ENCODE peak calls at places on chromosome 3, in four cellular contexts. One of them, this sample, is unnamed.

GRCh38 chr3:132284756-132285619 is 32.2 kb upstream of the ACP3 start:
- DNase-seq in H1: no peak
- DNase-seq in K562: no peak
- DNase-seq in GM12878: no peak
- DNase-seq in this sample: no peak

GRCh38 chr3:42780892-42781700 is 8.0 kb upstream of the CCDC13 start:
- DNase-seq in H1: no peak
- DNase-seq in K562: peak
- DNase-seq in GM12878: peak
- DNase-seq in this sample: peak

GRCh38 chr3:58332575-58333179 is at the start of gene PXK:
- DNase-seq in H1: no peak
- DNase-seq in K562: peak
- DNase-seq in GM12878: no peak
- DNase-seq in this sample: peak

GRCh38 chr3:72860846-72861245 is 12.6 kb upstream of the SHQ1 start:
- DNase-seq in H1: no peak
- DNase-seq in K562: no peak
- DNase-seq in GM12878: no peak
- DNase-seq in this sample: no peak

GRCh38 chr3:19148768-19149091 is 420 bp downstream of the KCNH8 start:
- DNase-seq in H1: no peak
- DNase-seq in K562: no peak
- DNase-seq in GM12878: no peak
- DNase-seq in this sample: no peak

GRCh38 chr3:52934626-52935530 is 37.5 kb upstream of the STIMATE start:
- DNase-seq in H1: peak
- DNase-seq in K562: peak
- DNase-seq in GM12878: peak
- DNase-seq in this sample: peak

GRCh38 chr3:47443611-47443995 is 32.1 kb downstream of the SCAP start:
- DNase-seq in H1: no peak
- DNase-seq in K562: no peak
- DNase-seq in GM12878: no peak
- DNase-seq in this sample: no peak

GRCh38 chr3:15997274-15997943 is 177.1 kb upstream of the GALNT15 start:
- DNase-seq in H1: no peak
- DNase-seq in K562: no peak
- DNase-seq in GM12878: peak
- DNase-seq in this sample: no peak

GRCh38 chr3:52831500-52832301 is 1.2 kb upstream of the ITIH4 start:
- DNase-seq in H1: no peak
- DNase-seq in K562: peak
- DNase-seq in GM12878: no peak
- DNase-seq in this sample: peak

GRCh38 chr3:81255463-81255862 is 506.0 kb downstream of the GBE1 start:
- DNase-seq in H1: no peak
- DNase-seq in K562: no peak
- DNase-seq in GM12878: no peak
- DNase-seq in this sample: no peak

GRCh38 chr3:127525373-127525772 is 65.2 kb downstream of the TPRA1 start:
- DNase-seq in H1: no peak
- DNase-seq in K562: peak
- DNase-seq in GM12878: no peak
- DNase-seq in this sample: no peak
- TF ChIP-seq NRF1 in H1: no peak
- TF ChIP-seq NRF1 in K562: no peak
- TF ChIP-seq NRF1 in GM12878: no peak
- TF ChIP-seq NRF1 in this sample: no peak

DNA sequence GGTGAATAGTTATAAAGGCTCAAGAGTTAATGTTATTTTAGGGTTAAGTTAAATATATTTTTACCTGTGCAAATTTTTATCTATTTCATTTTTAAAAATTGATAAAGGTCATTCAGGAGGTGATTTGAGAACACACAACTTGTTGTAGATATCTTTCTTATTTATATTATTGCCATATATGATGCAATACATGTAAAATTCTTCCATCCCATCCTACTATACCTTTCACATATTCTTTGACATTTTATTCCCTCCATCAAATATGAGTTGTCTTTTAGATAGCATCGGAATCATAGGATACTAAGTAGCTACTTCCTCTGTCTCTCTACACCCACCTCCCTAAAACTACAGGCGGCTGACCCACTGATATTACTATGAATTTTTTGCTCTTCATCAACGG is 734.1 kb downstream of the FHIT start:
- DNase-seq in H1: no peak
- DNase-seq in K562: no peak
- DNase-seq in GM12878: no peak
- DNase-seq in this sample: no peak
- TF ChIP-seq NRF1 in H1: no peak
- TF ChIP-seq NRF1 in K562: no peak
- TF ChIP-seq NRF1 in GM12878: no peak
- TF ChIP-seq NRF1 in this sample: no peak

DNA sequence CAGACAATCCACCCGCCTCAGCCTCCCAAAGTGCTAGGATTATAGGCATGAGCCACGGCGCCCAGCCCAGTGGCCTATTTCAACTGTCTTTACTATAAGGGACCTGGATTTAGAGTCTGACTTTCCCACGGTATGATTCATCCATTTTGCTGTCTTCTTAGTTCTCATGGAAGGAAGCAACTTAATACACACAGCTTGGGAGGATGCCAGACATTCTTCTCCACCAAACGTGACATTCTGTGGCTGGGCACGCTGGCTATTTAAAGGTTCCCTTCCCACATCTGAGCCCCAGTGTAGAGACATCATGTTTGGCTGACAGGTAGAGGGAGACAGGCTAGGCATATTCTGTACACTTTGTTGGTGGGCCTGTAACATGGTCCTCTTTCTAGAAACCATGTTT is 26.2 kb downstream of the FAM43A start:
- DNase-seq in H1: no peak
- DNase-seq in K562: no peak
- DNase-seq in GM12878: no peak
- DNase-seq in this sample: no peak
- TF ChIP-seq NRF1 in H1: no peak
- TF ChIP-seq NRF1 in K562: no peak
- TF ChIP-seq NRF1 in GM12878: no peak
- TF ChIP-seq NRF1 in this sample: no peak

GRCh38 chr3:160296591-160296990 is 71.4 kb downstream of the C3orf80 start:
- DNase-seq in H1: no peak
- DNase-seq in K562: no peak
- DNase-seq in GM12878: no peak
- DNase-seq in this sample: no peak
- TF ChIP-seq NRF1 in H1: no peak
- TF ChIP-seq NRF1 in K562: no peak
- TF ChIP-seq NRF1 in GM12878: no peak
- TF ChIP-seq NRF1 in this sample: no peak

DNA sequence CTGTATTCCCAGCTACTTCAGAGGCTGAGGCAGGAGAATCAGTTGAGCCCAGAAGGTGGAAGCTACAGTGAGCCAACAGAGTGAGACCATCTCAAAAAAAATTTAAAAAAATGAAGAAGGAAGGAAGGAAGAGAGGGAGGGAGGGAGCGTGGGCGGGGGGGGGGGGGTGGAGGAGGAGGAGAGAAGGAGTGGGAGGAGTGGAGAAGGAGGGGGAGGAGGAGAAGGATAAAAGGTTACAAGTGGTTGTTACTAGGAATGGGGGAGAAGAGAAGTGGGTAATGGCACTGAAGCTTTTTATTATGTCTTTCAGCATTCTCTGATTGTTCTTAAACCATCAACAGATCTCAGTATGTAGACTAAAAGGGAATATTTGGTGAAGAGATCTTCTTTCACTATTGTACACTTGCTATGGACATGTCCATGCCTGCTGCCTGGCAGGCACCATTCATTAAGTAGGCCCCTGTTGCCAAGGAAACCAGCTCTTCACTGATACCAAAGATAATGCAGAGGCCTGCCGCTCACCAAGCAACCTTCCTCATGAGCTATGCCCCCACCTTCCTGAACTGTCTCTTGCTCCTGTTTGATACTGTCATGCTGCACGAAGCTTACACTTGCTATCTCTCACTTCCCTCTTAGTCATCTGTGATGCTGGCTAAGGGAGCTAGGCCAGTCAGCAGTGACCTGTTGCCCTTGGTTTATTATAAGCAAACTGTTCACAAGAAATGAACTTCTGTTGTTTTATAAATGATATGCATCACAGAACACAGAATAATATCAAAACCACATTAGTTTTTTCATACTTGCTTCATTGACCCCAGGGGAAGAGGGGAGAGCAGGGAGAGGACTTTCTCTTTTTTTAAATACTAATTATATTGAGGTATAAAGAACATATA is 23.1 kb downstream of the EPM2AIP1 start:
- DNase-seq in H1: no peak
- DNase-seq in K562: peak
- DNase-seq in GM12878: peak
- DNase-seq in this sample: peak
- TF ChIP-seq NRF1 in H1: no peak
- TF ChIP-seq NRF1 in K562: peak
- TF ChIP-seq NRF1 in GM12878: no peak
- TF ChIP-seq NRF1 in this sample: no peak

DNA sequence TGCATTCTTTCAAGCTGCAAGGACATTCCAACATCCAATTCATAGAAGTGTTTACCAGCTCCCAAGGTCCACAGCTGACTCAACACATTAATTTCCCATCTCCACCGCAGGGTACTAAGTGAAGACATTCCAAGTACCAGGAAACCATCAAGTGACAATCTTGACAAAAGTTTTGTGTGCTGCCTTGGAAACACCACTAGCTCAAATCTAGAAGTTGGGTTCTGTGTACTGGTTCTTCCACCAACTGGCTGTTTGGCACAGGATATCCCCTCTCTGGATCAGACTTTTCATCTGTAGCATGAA is 46.7 kb downstream of the WNT5A start:
- DNase-seq in H1: no peak
- DNase-seq in K562: no peak
- DNase-seq in GM12878: no peak
- DNase-seq in this sample: no peak
- TF ChIP-seq NRF1 in H1: no peak
- TF ChIP-seq NRF1 in K562: no peak
- TF ChIP-seq NRF1 in GM12878: no peak
- TF ChIP-seq NRF1 in this sample: no peak

This sample was measured in SK-N-SH.